ENCODE peak calls at places on chromosome 2, in six cellular contexts. R is epithelial cell of esophagus; T is T-helper 2 cell treated with Interferon-gamma antibody and Interleukin-4, amounts not matched to agents 5 μg/mL and 100 μg/mL, for 36 hours; M is astrocyte; C is fibroblast of pulmonary artery; Y is progenitor cell of endocrine pancreas. L is an unnamed sample.

GRCh38 chr2:237672731-237673129 is 45.3 kb downstream of the LRRFIP1 start:
- DNase-seq in T (no peak), R (no peak), C (no peak), Y (no peak), M (no peak), L (no peak)

GRCh38 chr2:186913870-186914269 is 64.9 kb upstream of the ZSWIM2 start:
- DNase-seq in R (no peak), C (no peak), T (no peak), Y (no peak), M (no peak), L (no peak)

GRCh38 chr2:159939946-159940345 is 122.5 kb downstream of the PLA2R1 start:
- DNase-seq in T (no peak), R (peak), C (peak), Y (no peak), M (peak), L (no peak)

GRCh38 chr2:10007440-10007839 is 35.9 kb upstream of the KLF11 start:
- DNase-seq in T (no peak), M (no peak), Y (no peak), R (no peak), C (no peak), L (no peak)

GRCh38 chr2:160270571-160271113 is 70.6 kb upstream of the ITGB6 start:
- DNase-seq in Y (no peak), M (peak), R (peak), C (no peak), T (no peak), L (no peak)

GRCh38 chr2:29238497-29238896 is 123.3 kb downstream of the CLIP4 start:
- DNase-seq in Y (no peak), T (no peak), R (peak), C (peak), M (no peak), L (no peak)

GRCh38 chr2:58484201-58484600 is 243.1 kb upstream of the FANCL start:
- DNase-seq in M (peak), R (peak), Y (no peak), C (peak), T (no peak), L (no peak)

GRCh38 chr2:43623052-43623451 is 14.0 kb upstream of the PLEKHH2 start:
- DNase-seq in Y (no peak), M (no peak), C (peak), R (no peak), T (no peak), L (no peak)

GRCh38 chr2:9648821-9649220 is 18.0 kb upstream of the YWHAQ start:
- DNase-seq in T (no peak), Y (no peak), R (no peak), M (no peak), C (no peak), L (no peak)

GRCh38 chr2:50491541-50492114 is 540.3 kb downstream of the NRXN1 start:
- DNase-seq in T (no peak), Y (no peak), R (peak), M (peak), C (peak), L (peak)

GRCh38 chr2:96538487-96539214 is 2.1 kb downstream of the ARID5A start:
- DNase-seq in C (no peak), M (peak), T (peak), Y (no peak), R (no peak), L (no peak)

GRCh38 chr2:182792441-182792840 is 74.0 kb downstream of the FRZB start:
- DNase-seq in M (no peak), R (no peak), T (no peak), Y (no peak), C (no peak), L (peak)

GRCh38 chr2:85468704-85469349 is 50.3 kb downstream of the SH2D6 start:
- DNase-seq in R (peak), M (peak), T (no peak), Y (no peak), C (peak), L (peak)

GRCh38 chr2:10003206-10004125 is 39.9 kb upstream of the KLF11 start:
- DNase-seq in C (no peak), R (no peak), Y (no peak), T (no peak), M (no peak), L (no peak)

GRCh38 chr2:85731606-85732005 is 22.2 kb upstream of the ATOH8 start:
- DNase-seq in C (no peak), R (no peak), T (no peak), Y (no peak), M (no peak), L (no peak)

GRCh38 chr2:223815186-223815883 is 22.0 kb downstream of the AP1S3 start:
- DNase-seq in T (no peak), M (peak), C (peak), R (peak), Y (no peak), L (no peak)

GRCh38 chr2:5825686-5826085 is 133.5 kb downstream of the SOX11 start:
- DNase-seq in T (no peak), Y (no peak), R (no peak), C (no peak), M (no peak), L (no peak)